ENCODE peak calls at places on chromosomes 3 and 15, in nine cellular contexts. B, W, D, K, E, N, C, O and G are unnamed samples.

GRCh38 chr3:192899540-192899982 is 18.1 kb downstream of the MB21D2 start:
- DNase-seq in K (no peak), O (no peak), E (no peak), D (no peak), C (no peak), B (no peak), W (peak; percentile 91), N (no peak), G (no peak)

GRCh38 chr3:125062904-125063618 is 7.3 kb upstream of the HEG1 start:
- DNase-seq in D (no peak), N (peak; percentile 26), W (peak; percentile 97), C (peak; percentile 40), O (peak; percentile 51), B (peak; percentile 64), E (no peak), K (no peak), G (peak; percentile 35)

GRCh38 chr3:106631378-106632083 is 745.7 kb upstream of the CCDC54 start:
- DNase-seq in C (no peak), O (no peak), D (no peak), N (no peak), W (no peak), B (no peak), K (no peak), E (no peak), G (no peak)

GRCh38 chr3:108489776-108490175 is 20.6 kb downstream of the MYH15 start:
- DNase-seq in N (no peak), K (no peak), O (no peak), E (no peak), D (no peak), B (peak; percentile 13), W (peak; percentile 51), C (no peak), G (peak; percentile 40)

GRCh38 chr15:51869074-51869425 is 39.6 kb downstream of the TMOD3 start:
- DNase-seq in C (no peak), O (no peak), B (no peak), E (no peak), N (no peak), W (peak; percentile 91), K (no peak), D (no peak), G (no peak)

GRCh38 chr3:123760817-123761216 is 123.3 kb downstream of the MYLK start:
- DNase-seq in O (no peak), E (no peak), D (no peak), W (no peak), N (no peak), B (no peak), C (no peak), K (no peak), G (no peak)

GRCh38 chr3:22245122-22245521 is 494.1 kb upstream of the ZNF385D start:
- DNase-seq in W (peak; percentile 24), K (no peak), N (no peak), B (no peak), O (peak; percentile 38), D (no peak), C (no peak), E (no peak), G (no peak)

GRCh38 chr3:172524611-172525010 is 1.4 kb upstream of the TNFSF10 start:
- DNase-seq in O (no peak), W (peak; percentile 86), C (no peak), B (no peak), D (no peak), E (no peak), K (no peak), N (no peak), G (no peak)

GRCh38 chr3:154105218-154105975 is 15.8 kb upstream of the ARHGEF26 start:
- DNase-seq in E (no peak), O (no peak), W (peak; percentile 3), C (no peak), D (no peak), N (no peak), K (no peak), B (no peak), G (no peak)

GRCh38 chr3:86771741-86772512 is 219.0 kb downstream of the VGLL3 start:
- DNase-seq in K (no peak), D (no peak), E (no peak), N (no peak), W (no peak), O (no peak), C (no peak), B (no peak), G (no peak)

GRCh38 chr15:80887148-80887547 is 102.5 kb downstream of the MESD start:
- DNase-seq in W (no peak), N (no peak), B (no peak), C (no peak), K (no peak), D (no peak), O (no peak), E (no peak), G (no peak)

GRCh38 chr3:9955067-9955502 is 2.9 kb upstream of the PRRT3 start:
- DNase-seq in K (no peak), B (peak; percentile 46), O (no peak), C (peak; percentile 45), N (no peak), E (no peak), W (peak; percentile 40), D (no peak), G (no peak)

GRCh38 chr3:124409650-124410275 is 320.5 kb upstream of the UMPS start:
- DNase-seq in D (no peak), K (no peak), W (peak; percentile 60), O (no peak), C (no peak), E (no peak), B (no peak), N (no peak), G (no peak)

GRCh38 chr15:63463793-63464192 is 40.6 kb upstream of the USP3 start:
- DNase-seq in N (no peak), C (peak; percentile 66), O (no peak), D (no peak), E (no peak), K (no peak), W (no peak), B (peak; percentile 55), G (no peak)

GRCh38 chr3:119313461-119313860 is 19.3 kb downstream of the ARHGAP31 start:
- DNase-seq in O (no peak), C (no peak), W (no peak), E (no peak), B (no peak), N (no peak), D (no peak), K (no peak), G (no peak)

GRCh38 chr3:148791296-148791695 is 36.3 kb upstream of the CPB1 start:
- DNase-seq in B (no peak), O (no peak), K (no peak), E (no peak), W (no peak), D (no peak), C (no peak), N (no peak), G (no peak)

GRCh38 chr3:5806192-5806591 is 618.7 kb downstream of the EDEM1 start:
- DNase-seq in D (no peak), B (no peak), W (no peak), E (no peak), C (no peak), O (no peak), K (no peak), N (no peak), G (no peak)
- TF ChIP-seq CTCF in D (no peak), B (peak; percentile 32), W (no peak), E (no peak), C (no peak), O (no peak), K (no peak), N (no peak), G (no peak)

GRCh38 chr15:66841953-66842681 is 140.1 kb downstream of the SMAD6 start:
- DNase-seq in D (peak; percentile 25), C (peak; percentile 88), K (peak; percentile 91), N (peak; percentile 91), E (peak; percentile 91), B (peak; percentile 90), W (peak; percentile 89), O (peak; percentile 92), G (peak; percentile 89)
- TF ChIP-seq POLR2A in D (no peak), C (no peak), K (no peak), N (peak; percentile 57), E (peak; percentile 32), B (peak; percentile 87), W (peak; percentile 61), O (peak; percentile 36), G (no peak)

GRCh38 chr15:33963831-33964664 is 4.2 kb upstream of the CHRM5 start:
- DNase-seq in K (no peak), W (peak; percentile 37), N (no peak), E (no peak), D (no peak), C (no peak), B (no peak), O (no peak), G (no peak)

GRCh38 chr15:33968224-33968623 is at the start of gene CHRM5:
- DNase-seq in N (no peak), C (no peak), B (no peak), K (no peak), D (no peak), W (no peak), O (no peak), E (no peak), G (no peak)

GRCh38 chr15:33960160-33960559 is 8.1 kb upstream of the CHRM5 start:
- DNase-seq in O (no peak), C (no peak), K (no peak), B (no peak), E (no peak), D (no peak), N (no peak), W (no peak), G (no peak)

DNA sequence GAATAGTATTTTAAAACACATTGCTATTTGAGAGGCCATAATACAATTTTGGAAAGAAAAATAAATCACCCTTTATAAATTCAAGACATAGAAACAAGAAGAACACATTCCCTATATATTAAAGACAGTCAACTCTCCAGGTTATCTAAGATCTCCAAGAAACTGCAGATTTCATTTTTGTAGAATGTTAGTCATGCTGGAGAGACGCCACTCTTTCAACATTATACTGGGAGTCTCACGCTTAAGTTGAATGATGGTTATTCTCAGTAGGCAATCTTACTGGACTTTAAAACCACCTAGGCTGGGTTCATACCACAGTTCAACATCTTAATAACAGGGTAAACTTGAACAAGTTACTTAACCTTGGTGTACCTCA is 3.6 kb upstream of the CHRM5 start:
- DNase-seq in C (no peak), E (no peak), B (no peak), K (no peak), W (peak; percentile 12), N (no peak), D (no peak), O (no peak), G (no peak)
- H3K27me3 ChIP-seq in C (no peaks in the 10 kb centered on the region), E (no peaks in the 10 kb centered on the region), B (no peaks in the 10 kb centered on the region), K (no peaks in the 10 kb centered on the region), W (no peaks in the 10 kb centered on the region), N (no peaks in the 10 kb centered on the region), D (no peaks in the 10 kb centered on the region), O (no peaks in the 10 kb centered on the region), G (no peaks in the 10 kb centered on the region)

DNA sequence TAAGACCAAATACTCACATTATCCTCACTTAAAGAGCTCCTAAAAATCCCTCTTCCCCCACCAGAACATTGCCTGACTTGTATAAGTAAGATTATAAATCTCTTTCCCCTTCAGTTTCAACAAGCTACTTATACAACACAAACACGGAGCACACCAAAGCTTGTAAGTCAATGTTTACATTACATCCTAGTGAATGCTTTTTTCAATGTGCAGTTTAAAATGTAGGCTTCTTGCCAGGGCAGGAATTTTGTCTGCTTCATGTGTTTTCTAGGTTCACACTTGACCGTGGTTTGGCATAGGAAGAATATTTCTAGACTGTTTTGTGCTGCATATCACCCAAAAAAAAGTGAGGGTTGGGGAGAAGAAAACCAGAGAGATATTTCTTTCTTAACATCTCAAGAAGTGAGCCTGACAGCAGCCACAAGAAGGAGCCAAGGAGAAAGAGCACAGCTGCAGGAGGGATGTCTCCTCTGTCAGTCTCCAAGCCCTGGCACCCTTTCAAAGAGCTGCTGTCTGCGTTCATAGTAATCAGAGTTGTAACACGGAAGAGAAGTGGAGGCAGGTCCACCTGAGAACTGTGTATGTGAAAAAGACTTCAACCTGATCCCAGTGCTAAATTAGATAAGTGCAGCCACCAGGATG is 255.8 kb downstream of the MEIS2 start:
- DNase-seq in E (no peak), W (peak; percentile 69), K (no peak), D (no peak), N (no peak), B (no peak), O (no peak), C (no peak), G (no peak)
- TF ChIP-seq CTCF in E (no peak), W (no peak), K (no peak), D (no peak), N (no peak), B (no peak), O (no peak), C (no peak), G (no peak)